ENCODE peak calls at places on chromosomes 4 and X, in seven cellular contexts. Q is WTC11, J is neural progenitor cell, D is uterus, W is Peyer's patch, F is fibroblast of pulmonary artery, S is ascending aorta. A is an unnamed sample.

GRCh38 chrX:781216-782211 is 150.9 kb downstream of the SHOX start:
- DNase-seq in W (no peak), J (peak), S (no peak), F (no peak), Q (no peak), D (no peak), A (no peak)

GRCh38 chr4:157977086-157977485 is 195.7 kb downstream of the GASK1B start:
- DNase-seq in Q (no peak), S (no peak), D (no peak), J (no peak), W (no peak), F (no peak), A (no peak)

GRCh38 chr4:53863163-53863562 is 201.2 kb downstream of the CHIC2 start:
- DNase-seq in J (no peak), W (no peak), S (no peak), D (peak), F (peak), Q (no peak), A (no peak)

GRCh38 chr4:3746701-3747581 is 19.2 kb upstream of the ADRA2C start:
- DNase-seq in F (no peak), W (no peak), S (peak), Q (no peak), D (no peak), J (no peak), A (no peak)

GRCh38 chrX:103170216-103170615 is 44.7 kb upstream of the BEX4 start:
- DNase-seq in D (no peak), S (no peak), F (peak), Q (no peak), W (no peak), J (no peak), A (no peak)

GRCh38 chr4:154194649-154195048 is 296.9 kb downstream of the DCHS2 start:
- DNase-seq in S (no peak), Q (no peak), F (no peak), W (no peak), D (no peak), J (no peak), A (no peak)

GRCh38 chr4:107120661-107121060 is 84.5 kb upstream of the DKK2 start:
- DNase-seq in W (no peak), S (no peak), D (no peak), Q (no peak), F (no peak), J (peak), A (no peak)

GRCh38 chr4:53591372-53591892 is at the start of gene LNX1:
- DNase-seq in Q (peak), F (no peak), J (peak), W (peak), S (no peak), D (no peak), A (peak)

GRCh38 chr4:2340272-2341061 is 78.0 kb downstream of the ZFYVE28 start:
- DNase-seq in W (no peak), Q (no peak), F (no peak), S (no peak), J (no peak), D (no peak), A (no peak)

GRCh38 chr4:105022811-105023667 is 123.6 kb upstream of the TET2 start:
- DNase-seq in Q (no peak), J (no peak), W (no peak), F (peak), D (no peak), S (no peak), A (peak)

GRCh38 chrX:132216806-132217202 is 2.4 kb downstream of the RAP2C start:
- DNase-seq in F (no peak), S (no peak), W (no peak), J (peak), Q (no peak), D (no peak), A (peak)

GRCh38 chr4:57605374-57605773 is 495.2 kb upstream of the IGFBP7 start:
- DNase-seq in D (no peak), S (no peak), W (no peak), J (no peak), Q (no peak), F (no peak), A (no peak)

GRCh38 chrX:107541244-107541643 is 87.1 kb upstream of the PRPS1 start:
- DNase-seq in S (no peak), W (no peak), D (no peak), F (no peak), Q (no peak), J (no peak), A (no peak)

GRCh38 chrX:103397707-103398106 is 21.4 kb downstream of the BEX3 start:
- DNase-seq in D (no peak), Q (no peak), F (no peak), S (no peak), J (no peak), W (no peak), A (no peak)

GRCh38 chr4:54076673-54077072 is 12.3 kb upstream of the CHIC2 start:
- DNase-seq in Q (no peak), S (no peak), D (no peak), W (no peak), F (no peak), J (no peak), A (no peak)

DNA sequence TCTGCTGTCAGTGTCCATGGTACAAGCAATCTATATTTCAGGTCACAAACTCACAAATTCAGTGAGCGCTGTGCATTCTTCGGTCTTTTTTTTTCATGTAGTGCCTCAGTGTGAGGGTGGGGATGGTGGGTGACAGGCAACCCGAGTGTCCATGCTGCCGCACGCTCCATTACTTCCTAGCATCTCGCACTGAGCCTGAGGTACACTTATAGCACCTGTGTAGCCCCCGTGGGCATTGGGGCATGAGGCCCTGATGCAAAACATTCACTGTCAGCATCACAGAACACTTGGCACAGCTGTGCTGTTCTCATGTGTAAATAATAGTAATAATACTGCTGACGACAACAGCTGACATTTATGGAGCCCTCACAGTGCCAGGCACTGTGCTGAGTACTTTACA is 31.6 kb downstream of the EVC2 start:
- DNase-seq in Q (no peak), W (no peak), J (no peak), D (no peak), F (no peak), S (no peak), A (no peak)
- TF ChIP-seq CTCF in Q (no peak), W (no peak), J (no peak), D (no peak), F (no peak), S (no peak), A (no peak)

DNA sequence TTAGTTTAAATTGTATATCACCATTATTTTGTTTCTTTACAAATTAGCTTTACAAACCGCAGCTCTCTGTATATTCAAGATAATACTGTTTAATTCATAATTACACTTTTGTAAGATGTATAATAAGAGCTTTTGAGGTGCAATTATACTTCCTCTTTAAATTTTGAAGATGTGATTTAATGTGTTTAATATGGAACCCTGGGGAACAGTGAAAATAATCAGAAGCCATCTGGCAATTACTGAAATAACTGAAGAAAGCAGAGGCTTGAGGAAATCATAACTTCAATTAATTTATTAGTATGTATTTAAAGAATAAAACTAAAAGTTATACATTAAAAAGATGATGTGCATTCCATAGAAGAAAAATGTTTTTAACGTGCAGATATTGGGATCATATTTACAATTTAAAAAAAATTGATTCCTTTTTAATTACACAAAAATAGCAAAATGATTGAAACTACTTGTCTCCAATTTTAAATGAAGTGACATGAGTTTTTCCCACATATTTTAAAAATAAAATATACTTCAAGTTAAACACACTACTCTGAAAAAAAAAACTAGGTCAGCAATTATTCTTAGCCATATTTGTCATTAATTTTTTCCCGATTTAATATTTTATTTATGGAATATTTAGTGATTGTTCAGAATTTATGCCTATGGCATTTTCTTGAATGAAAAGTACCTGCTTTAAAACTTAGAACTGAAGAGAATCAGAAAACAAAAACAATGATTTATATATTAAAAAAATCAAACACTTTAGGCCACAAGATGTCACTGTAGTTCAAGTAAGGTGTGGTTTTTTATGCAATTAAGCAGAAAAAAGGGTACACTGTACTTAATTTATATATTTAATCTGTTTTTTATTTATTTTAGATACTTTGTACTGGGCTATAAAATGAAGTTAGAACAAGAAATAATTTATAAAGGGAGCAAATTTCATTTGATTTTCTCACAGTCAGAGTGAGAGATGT is 942.7 kb upstream of the NDST4 start:
- DNase-seq in F (peak), J (peak), D (no peak), S (no peak), Q (no peak), W (no peak), A (peak)
- TF ChIP-seq CTCF in F (no peak), J (peak), D (no peak), S (no peak), Q (no peak), W (no peak), A (peak)

DNA sequence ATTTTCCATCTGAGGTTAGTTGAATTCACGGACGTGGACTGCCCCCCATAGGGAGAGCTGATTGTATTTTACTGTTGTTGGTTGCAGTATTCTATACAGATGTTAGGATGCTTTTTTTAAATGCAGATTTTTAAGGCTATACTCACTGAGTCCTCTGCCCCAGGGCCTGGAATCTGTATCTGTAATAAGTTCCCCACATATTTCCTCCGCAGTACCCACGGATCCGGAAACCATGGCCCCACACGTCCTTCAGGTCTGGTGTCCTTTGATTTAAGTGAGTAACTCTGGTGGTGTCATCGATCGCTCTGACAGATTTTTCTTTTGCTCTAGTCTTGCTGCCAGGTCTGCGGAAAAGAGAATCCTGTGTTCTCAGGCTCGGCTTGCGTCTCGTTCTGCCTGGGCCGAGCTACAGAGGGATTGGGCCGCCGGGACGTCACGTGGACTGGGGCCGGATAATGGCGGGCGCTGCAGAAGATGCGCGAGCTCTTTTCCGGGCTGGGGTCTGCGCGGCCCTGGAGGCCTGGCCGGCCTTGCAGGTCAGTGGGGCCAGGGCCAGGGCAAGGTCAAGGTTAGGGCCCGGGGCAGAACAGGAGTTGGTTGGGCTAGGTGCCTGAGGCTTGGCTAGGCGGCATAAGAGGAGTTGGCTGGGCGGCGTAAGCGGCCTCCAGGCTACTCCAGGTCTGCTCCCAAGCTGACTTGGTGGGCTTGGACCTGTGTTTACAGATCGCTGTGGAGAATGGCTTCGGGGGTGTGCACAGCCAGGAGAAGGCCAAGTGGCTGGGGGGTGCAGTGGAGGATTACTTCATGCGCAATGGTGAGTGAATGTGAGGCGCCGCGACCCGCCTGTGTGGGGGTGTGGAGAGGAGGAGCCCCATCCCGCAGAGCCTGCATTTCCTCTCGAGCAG is at the start of gene TSR2:
- DNase-seq in Q (peak), J (peak), W (peak), D (peak), S (peak), F (peak), A (peak)
- TF ChIP-seq CTCF in Q (no peak), J (peak), W (no peak), D (no peak), S (no peak), F (peak), A (no peak)

GRCh38 chr4:163111588-163111987 is 55.1 kb downstream of the NAF1 start:
- DNase-seq in J (peak), Q (no peak), D (no peak), S (no peak), W (no peak), F (peak), A (peak)
- TF ChIP-seq CTCF in J (peak), Q (no peak), D (no peak), S (no peak), W (no peak), F (peak), A (peak)

DNA sequence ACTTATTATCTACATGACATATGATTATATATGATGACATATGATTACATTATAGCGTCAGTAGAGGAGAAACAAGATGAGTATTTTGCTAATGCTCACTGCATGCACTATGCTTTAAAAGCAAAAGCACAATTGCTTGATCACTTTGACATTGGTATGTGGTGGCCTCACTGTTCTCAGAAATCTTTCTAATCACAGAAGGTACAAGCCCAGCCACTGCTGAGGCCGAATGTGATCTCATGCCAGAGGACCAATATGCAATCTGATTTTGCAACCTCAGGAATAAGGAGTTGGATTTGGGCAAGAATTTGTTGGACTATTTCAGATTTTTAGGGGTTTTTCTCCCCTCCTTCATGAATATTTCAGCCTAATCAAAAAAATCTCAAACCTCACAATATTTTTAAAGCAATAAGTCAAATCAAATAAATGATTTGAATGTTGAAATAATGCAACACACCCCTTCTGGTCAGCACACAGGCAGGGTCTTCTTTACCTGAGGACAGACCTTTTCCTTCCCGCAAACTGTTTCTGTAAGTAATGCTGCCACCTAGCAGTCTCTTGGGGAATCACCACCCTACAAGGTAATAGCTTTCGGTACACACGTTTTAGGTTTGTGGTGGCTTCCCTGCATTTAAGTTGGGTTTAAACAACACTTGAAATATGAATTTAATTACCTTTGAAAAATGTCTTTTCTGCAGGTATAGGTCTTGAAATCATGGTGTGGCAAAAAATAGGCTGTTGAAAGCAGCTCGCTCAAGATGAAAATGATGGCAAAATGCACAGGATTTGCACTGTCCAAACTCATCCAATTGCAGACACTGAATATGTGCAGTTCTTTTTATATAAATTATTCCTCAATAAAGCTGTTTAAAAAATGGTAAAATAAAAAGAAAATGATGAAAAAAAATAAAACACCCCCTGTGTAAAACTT is 4.8 kb upstream of the CXCL13 start:
- DNase-seq in S (no peak), W (peak), J (peak), D (no peak), Q (peak), F (peak), A (peak)
- TF ChIP-seq CTCF in S (peak), W (peak), J (peak), D (peak), Q (peak), F (peak), A (peak)

GRCh38 chr4:144967161-144967560 is 130.8 kb downstream of the ANAPC10 start:
- DNase-seq in F (no peak), D (no peak), Q (no peak), S (no peak), J (no peak), W (no peak), A (peak)

DNA sequence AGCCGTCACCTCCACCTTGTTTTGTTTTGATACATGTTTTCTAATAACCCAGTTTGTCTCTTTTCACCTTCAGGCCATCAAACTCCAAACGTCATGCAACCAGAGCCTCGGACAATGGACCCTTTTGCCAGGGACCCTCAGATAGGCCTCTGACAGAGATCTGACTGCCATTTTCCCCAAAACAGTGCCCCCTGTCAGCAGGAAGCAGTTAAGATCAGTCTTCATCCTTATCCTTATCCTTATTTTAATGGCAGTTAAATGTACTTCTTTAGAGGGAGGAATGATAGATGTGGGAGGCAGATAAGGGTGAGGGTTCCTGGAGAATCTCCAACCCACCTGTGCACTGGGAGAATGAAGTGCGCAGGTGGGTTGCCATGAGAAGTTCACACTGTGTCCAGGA is 135.7 kb downstream of the ANAPC10 start:
- DNase-seq in J (no peak), W (no peak), Q (peak), S (no peak), D (no peak), F (no peak), A (no peak)
- TF ChIP-seq CTCF in J (peak), W (no peak), Q (no peak), S (no peak), D (no peak), F (no peak), A (no peak)